ENCODE peak calls at places on chromosome 7, in seven cellular contexts. One of them, this sample, is unnamed.

GRCh38 chr7:115864082-115864481 is 166.5 kb downstream of the TFEC start:
- DNase-seq in fibroblast of mammary gland: no peak
- DNase-seq in brain microvascular endothelial cell: no peak
- DNase-seq in OCI-LY7: no peak
- DNase-seq in HFFc6: no peak
- DNase-seq in cardiac muscle cell: no peak
- DNase-seq in right atrium auricular region: no peak
- DNase-seq in this sample: no peak

GRCh38 chr7:92685146-92686042 is 95.2 kb upstream of the FAM133B start:
- DNase-seq in HFFc6: no peak
- DNase-seq in brain microvascular endothelial cell: no peak
- DNase-seq in right atrium auricular region: no peak
- DNase-seq in fibroblast of mammary gland: no peak
- DNase-seq in cardiac muscle cell: no peak
- DNase-seq in OCI-LY7: no peak
- DNase-seq in this sample: no peak

GRCh38 chr7:35781200-35781701 is 19.6 kb upstream of the SEPTIN7 start:
- DNase-seq in fibroblast of mammary gland: peak; percentile 19
- DNase-seq in right atrium auricular region: no peak
- DNase-seq in brain microvascular endothelial cell: no peak
- DNase-seq in OCI-LY7: no peak
- DNase-seq in HFFc6: no peak
- DNase-seq in cardiac muscle cell: peak; percentile 91
- DNase-seq in this sample: no peak

GRCh38 chr7:5557920-5558401 is 134.3 kb upstream of the TNRC18 start:
- DNase-seq in right atrium auricular region: peak; percentile 85
- DNase-seq in OCI-LY7: peak; percentile 57
- DNase-seq in HFFc6: no peak
- DNase-seq in brain microvascular endothelial cell: no peak
- DNase-seq in cardiac muscle cell: peak; percentile 33
- DNase-seq in fibroblast of mammary gland: no peak
- DNase-seq in this sample: no peak

GRCh38 chr7:103867874-103868273 is 121.6 kb downstream of the RELN start:
- DNase-seq in cardiac muscle cell: no peak
- DNase-seq in OCI-LY7: no peak
- DNase-seq in right atrium auricular region: no peak
- DNase-seq in fibroblast of mammary gland: no peak
- DNase-seq in HFFc6: no peak
- DNase-seq in brain microvascular endothelial cell: no peak
- DNase-seq in this sample: no peak

GRCh38 chr7:2461268-2462026 is 14.8 kb downstream of the GRIFIN start:
- DNase-seq in cardiac muscle cell: no peak
- DNase-seq in fibroblast of mammary gland: no peak
- DNase-seq in brain microvascular endothelial cell: no peak
- DNase-seq in HFFc6: no peak
- DNase-seq in right atrium auricular region: no peak
- DNase-seq in OCI-LY7: no peak
- DNase-seq in this sample: no peak

GRCh38 chr7:25643770-25644394 is 415.6 kb upstream of the NPVF start:
- DNase-seq in right atrium auricular region: no peak
- DNase-seq in HFFc6: no peak
- DNase-seq in brain microvascular endothelial cell: no peak
- DNase-seq in cardiac muscle cell: no peak
- DNase-seq in fibroblast of mammary gland: no peak
- DNase-seq in OCI-LY7: no peak
- DNase-seq in this sample: no peak

GRCh38 chr7:7795736-7796135 is 77.3 kb upstream of the RPA3 start:
- DNase-seq in fibroblast of mammary gland: peak; percentile 87
- DNase-seq in HFFc6: peak; percentile 67
- DNase-seq in right atrium auricular region: no peak
- DNase-seq in cardiac muscle cell: no peak
- DNase-seq in OCI-LY7: no peak
- DNase-seq in brain microvascular endothelial cell: peak; percentile 73
- DNase-seq in this sample: no peak

GRCh38 chr7:136865777-136866176 is 2.7 kb upstream of the CHRM2 start:
- DNase-seq in OCI-LY7: no peak
- DNase-seq in HFFc6: no peak
- DNase-seq in right atrium auricular region: no peak
- DNase-seq in brain microvascular endothelial cell: no peak
- DNase-seq in cardiac muscle cell: no peak
- DNase-seq in fibroblast of mammary gland: no peak
- DNase-seq in this sample: no peak

GRCh38 chr7:26609082-26609481 is 255.3 kb downstream of the SKAP2 start:
- DNase-seq in right atrium auricular region: no peak
- DNase-seq in HFFc6: no peak
- DNase-seq in brain microvascular endothelial cell: no peak
- DNase-seq in fibroblast of mammary gland: no peak
- DNase-seq in cardiac muscle cell: no peak
- DNase-seq in OCI-LY7: no peak
- DNase-seq in this sample: no peak

GRCh38 chr7:95004618-95005282 is 97.4 kb downstream of the PPP1R9A start:
- DNase-seq in right atrium auricular region: no peak
- DNase-seq in brain microvascular endothelial cell: peak; percentile 15
- DNase-seq in HFFc6: no peak
- DNase-seq in OCI-LY7: no peak
- DNase-seq in cardiac muscle cell: no peak
- DNase-seq in fibroblast of mammary gland: no peak
- DNase-seq in this sample: no peak

GRCh38 chr7:70808876-70809275 is 323.1 kb upstream of the GALNT17 start:
- DNase-seq in OCI-LY7: peak; percentile 58
- DNase-seq in HFFc6: no peak
- DNase-seq in cardiac muscle cell: no peak
- DNase-seq in right atrium auricular region: no peak
- DNase-seq in brain microvascular endothelial cell: no peak
- DNase-seq in fibroblast of mammary gland: no peak
- DNase-seq in this sample: no peak

GRCh38 chr7:123746055-123746454 is 2.7 kb downstream of the WASL start:
- DNase-seq in cardiac muscle cell: no peak
- DNase-seq in HFFc6: no peak
- DNase-seq in brain microvascular endothelial cell: no peak
- DNase-seq in right atrium auricular region: no peak
- DNase-seq in OCI-LY7: no peak
- DNase-seq in fibroblast of mammary gland: no peak
- DNase-seq in this sample: no peak

GRCh38 chr7:29552392-29552791 is 11.2 kb upstream of the PRR15 start:
- DNase-seq in OCI-LY7: no peak
- DNase-seq in cardiac muscle cell: no peak
- DNase-seq in brain microvascular endothelial cell: no peak
- DNase-seq in right atrium auricular region: no peak
- DNase-seq in HFFc6: no peak
- DNase-seq in fibroblast of mammary gland: no peak
- DNase-seq in this sample: no peak

GRCh38 chr7:29555061-29555460 is 8.6 kb upstream of the PRR15 start:
- DNase-seq in OCI-LY7: no peak
- DNase-seq in fibroblast of mammary gland: no peak
- DNase-seq in brain microvascular endothelial cell: no peak
- DNase-seq in right atrium auricular region: no peak
- DNase-seq in HFFc6: no peak
- DNase-seq in cardiac muscle cell: no peak
- DNase-seq in this sample: no peak

GRCh38 chr7:29561271-29561670 is 2.4 kb upstream of the PRR15 start:
- DNase-seq in brain microvascular endothelial cell: no peak
- DNase-seq in right atrium auricular region: no peak
- DNase-seq in HFFc6: no peak
- DNase-seq in OCI-LY7: no peak
- DNase-seq in cardiac muscle cell: no peak
- DNase-seq in fibroblast of mammary gland: no peak
- DNase-seq in this sample: no peak

GRCh38 chr7:29557954-29558353 is 5.7 kb upstream of the PRR15 start:
- DNase-seq in fibroblast of mammary gland: peak; percentile 59
- DNase-seq in cardiac muscle cell: peak; percentile 34
- DNase-seq in OCI-LY7: no peak
- DNase-seq in HFFc6: peak; percentile 34
- DNase-seq in right atrium auricular region: no peak
- DNase-seq in brain microvascular endothelial cell: no peak
- DNase-seq in this sample: no peak

GRCh38 chr7:29556405-29557195 is 7.0 kb upstream of the PRR15 start:
- DNase-seq in fibroblast of mammary gland: no peak
- DNase-seq in brain microvascular endothelial cell: no peak
- DNase-seq in OCI-LY7: no peak
- DNase-seq in cardiac muscle cell: no peak
- DNase-seq in right atrium auricular region: no peak
- DNase-seq in HFFc6: no peak
- DNase-seq in this sample: no peak
- TF ChIP-seq CTCF in fibroblast of mammary gland: no peak
- TF ChIP-seq CTCF in brain microvascular endothelial cell: peak; percentile 9
- TF ChIP-seq CTCF in OCI-LY7: peak; percentile 61
- TF ChIP-seq CTCF in cardiac muscle cell: no peak
- TF ChIP-seq CTCF in right atrium auricular region: no peak
- TF ChIP-seq CTCF in HFFc6: peak; percentile 37
- TF ChIP-seq CTCF in this sample: no peak

GRCh38 chr7:73426016-73426415 is 7.6 kb upstream of the FZD9 start:
- DNase-seq in fibroblast of mammary gland: no peak
- DNase-seq in cardiac muscle cell: no peak
- DNase-seq in OCI-LY7: no peak
- DNase-seq in HFFc6: no peak
- DNase-seq in brain microvascular endothelial cell: no peak
- DNase-seq in right atrium auricular region: no peak
- DNase-seq in this sample: no peak

GRCh38 chr7:73428697-73429005 is 4.9 kb upstream of the FZD9 start:
- DNase-seq in fibroblast of mammary gland: no peak
- DNase-seq in cardiac muscle cell: no peak
- DNase-seq in HFFc6: no peak
- DNase-seq in OCI-LY7: no peak
- DNase-seq in brain microvascular endothelial cell: no peak
- DNase-seq in right atrium auricular region: no peak
- DNase-seq in this sample: no peak

GRCh38 chr7:73429622-73430505 is 3.7 kb upstream of the FZD9 start:
- DNase-seq in cardiac muscle cell: no peak
- DNase-seq in OCI-LY7: no peak
- DNase-seq in brain microvascular endothelial cell: no peak
- DNase-seq in fibroblast of mammary gland: no peak
- DNase-seq in right atrium auricular region: no peak
- DNase-seq in HFFc6: no peak
- DNase-seq in this sample: no peak

GRCh38 chr7:73429218-73429617 is 4.4 kb upstream of the FZD9 start:
- DNase-seq in brain microvascular endothelial cell: no peak
- DNase-seq in right atrium auricular region: no peak
- DNase-seq in cardiac muscle cell: peak; percentile 54
- DNase-seq in HFFc6: no peak
- DNase-seq in fibroblast of mammary gland: peak; percentile 37
- DNase-seq in OCI-LY7: no peak
- DNase-seq in this sample: no peak

GRCh38 chr7:73427902-73428696 is 5.5 kb upstream of the FZD9 start:
- DNase-seq in right atrium auricular region: no peak
- DNase-seq in HFFc6: no peak
- DNase-seq in fibroblast of mammary gland: no peak
- DNase-seq in brain microvascular endothelial cell: no peak
- DNase-seq in OCI-LY7: no peak
- DNase-seq in cardiac muscle cell: no peak
- DNase-seq in this sample: no peak
- TF ChIP-seq CTCF in right atrium auricular region: no peak
- TF ChIP-seq CTCF in HFFc6: no peak
- TF ChIP-seq CTCF in fibroblast of mammary gland: no peak
- TF ChIP-seq CTCF in brain microvascular endothelial cell: no peak
- TF ChIP-seq CTCF in OCI-LY7: peak; percentile 47
- TF ChIP-seq CTCF in cardiac muscle cell: no peak
- TF ChIP-seq CTCF in this sample: peak; percentile 21

GRCh38 chr7:131878777-131879176 is 322.3 kb upstream of the PODXL start:
- DNase-seq in brain microvascular endothelial cell: no peak
- DNase-seq in fibroblast of mammary gland: no peak
- DNase-seq in right atrium auricular region: no peak
- DNase-seq in OCI-LY7: no peak
- DNase-seq in cardiac muscle cell: no peak
- DNase-seq in HFFc6: no peak
- DNase-seq in this sample: no peak

GRCh38 chr7:131883769-131884168 is 327.3 kb upstream of the PODXL start:
- DNase-seq in fibroblast of mammary gland: no peak
- DNase-seq in cardiac muscle cell: no peak
- DNase-seq in OCI-LY7: no peak
- DNase-seq in brain microvascular endothelial cell: no peak
- DNase-seq in HFFc6: no peak
- DNase-seq in right atrium auricular region: no peak
- DNase-seq in this sample: no peak

GRCh38 chr7:131880078-131880477 is 323.6 kb upstream of the PODXL start:
- DNase-seq in fibroblast of mammary gland: no peak
- DNase-seq in HFFc6: no peak
- DNase-seq in right atrium auricular region: no peak
- DNase-seq in OCI-LY7: no peak
- DNase-seq in cardiac muscle cell: no peak
- DNase-seq in brain microvascular endothelial cell: no peak
- DNase-seq in this sample: no peak

GRCh38 chr7:131879424-131879823 is 323.0 kb upstream of the PODXL start:
- DNase-seq in right atrium auricular region: no peak
- DNase-seq in fibroblast of mammary gland: no peak
- DNase-seq in OCI-LY7: no peak
- DNase-seq in cardiac muscle cell: no peak
- DNase-seq in HFFc6: no peak
- DNase-seq in brain microvascular endothelial cell: no peak
- DNase-seq in this sample: no peak

DNA sequence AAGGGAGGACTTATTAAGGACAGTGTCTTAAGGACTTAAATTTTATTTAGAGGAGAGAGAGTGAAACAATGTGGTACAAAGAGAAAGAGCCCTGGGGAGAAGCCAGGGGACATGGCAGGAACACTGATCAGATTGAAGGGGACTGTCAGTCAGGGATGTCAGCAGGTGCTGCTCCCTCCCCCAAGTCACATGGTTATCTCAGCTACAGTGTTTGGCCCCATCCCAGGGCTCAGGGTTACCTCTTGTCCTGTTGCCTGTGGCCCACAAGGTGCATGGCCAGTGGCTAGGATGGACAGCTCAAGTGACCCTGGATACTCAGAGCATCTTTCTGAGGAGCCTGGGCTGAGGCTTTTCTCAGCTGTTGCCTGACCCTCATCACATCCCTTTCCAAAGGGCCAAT is 325.9 kb upstream of the PODXL start:
- DNase-seq in fibroblast of mammary gland: no peak
- DNase-seq in right atrium auricular region: no peak
- DNase-seq in cardiac muscle cell: no peak
- DNase-seq in brain microvascular endothelial cell: no peak
- DNase-seq in OCI-LY7: no peak
- DNase-seq in HFFc6: no peak
- DNase-seq in this sample: no peak
- TF ChIP-seq CTCF in fibroblast of mammary gland: no peak
- TF ChIP-seq CTCF in right atrium auricular region: no peak
- TF ChIP-seq CTCF in cardiac muscle cell: no peak
- TF ChIP-seq CTCF in brain microvascular endothelial cell: no peak
- TF ChIP-seq CTCF in OCI-LY7: no peak
- TF ChIP-seq CTCF in HFFc6: no peak
- TF ChIP-seq CTCF in this sample: no peak

DNA sequence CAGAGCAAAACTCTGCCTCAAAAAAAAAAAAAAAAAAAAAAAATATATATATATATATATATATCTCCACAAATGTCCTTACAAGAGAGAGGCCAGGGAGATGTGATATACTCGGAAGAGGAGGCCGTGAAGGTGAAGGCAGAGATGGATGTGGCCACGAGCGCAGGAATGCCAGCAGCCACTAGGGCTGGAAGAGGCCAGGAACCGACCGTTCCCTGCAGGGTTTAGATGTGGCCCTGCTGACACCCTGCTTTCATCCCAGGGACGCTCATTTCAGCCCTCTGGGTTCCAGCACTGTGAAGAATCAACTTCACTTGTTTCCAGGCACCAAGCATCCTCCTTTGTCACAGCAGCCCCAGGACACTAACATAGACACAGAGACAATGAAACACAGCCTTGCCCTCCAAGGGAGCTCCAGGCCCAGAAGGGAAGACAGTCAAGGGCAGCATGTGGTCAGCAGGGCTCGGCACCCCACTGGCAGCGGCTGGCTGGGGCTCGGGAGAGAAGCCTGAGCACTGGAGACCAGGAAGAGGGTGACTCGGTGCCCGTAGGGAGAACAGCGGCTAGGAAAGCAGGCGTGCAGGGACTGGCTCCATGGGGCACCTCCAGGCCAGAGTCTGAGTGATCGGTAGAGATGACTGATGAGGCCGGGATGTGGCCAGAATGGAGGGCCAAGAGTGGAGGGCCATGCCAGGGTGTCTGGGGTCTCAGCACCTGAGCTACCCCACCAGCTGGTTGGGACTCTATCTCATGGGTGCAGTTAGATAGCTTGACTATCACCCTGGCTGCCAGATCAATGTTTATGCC is 7.6 kb downstream of the WDR86 start:
- DNase-seq in cardiac muscle cell: no peak
- DNase-seq in HFFc6: no peak
- DNase-seq in brain microvascular endothelial cell: no peak
- DNase-seq in OCI-LY7: no peak
- DNase-seq in right atrium auricular region: no peak
- DNase-seq in fibroblast of mammary gland: no peak
- DNase-seq in this sample: no peak
- TF ChIP-seq CTCF in cardiac muscle cell: no peak
- TF ChIP-seq CTCF in HFFc6: peak; percentile 10
- TF ChIP-seq CTCF in brain microvascular endothelial cell: peak; percentile 19
- TF ChIP-seq CTCF in OCI-LY7: no peak
- TF ChIP-seq CTCF in right atrium auricular region: no peak
- TF ChIP-seq CTCF in fibroblast of mammary gland: no peak
- TF ChIP-seq CTCF in this sample: no peak

This sample was measured in progenitor cell of endocrine pancreas.